ENCODE peak calls at places on chromosome 19, in ten cellular contexts. One of them, this sample, is unnamed.
A peak's percentile ranks its signal among the peaks of the same experiment; 100 is the strongest.

GRCh38 chr19:49436381-49437017 is 4.8 kb downstream of the SLC17A7 start:
- DNase-seq in GM23248: peak; percentile 54
- DNase-seq in tibial artery: no peak
- DNase-seq in Panc1: no peak
- DNase-seq in psoas muscle: no peak
- DNase-seq in DND-41: peak; percentile 32
- DNase-seq in heart right ventricle: no peak
- DNase-seq in heart left ventricle: no peak
- DNase-seq in IMR-90: no peak
- DNase-seq in fibroblast of lung: no peak
- DNase-seq in this sample: peak; percentile 67

GRCh38 chr19:11384778-11385129 is 640 bp upstream of the EPOR start:
- DNase-seq in GM23248: no peak
- DNase-seq in tibial artery: no peak
- DNase-seq in Panc1: no peak
- DNase-seq in psoas muscle: no peak
- DNase-seq in DND-41: no peak
- DNase-seq in heart right ventricle: no peak
- DNase-seq in heart left ventricle: no peak
- DNase-seq in IMR-90: no peak
- DNase-seq in fibroblast of lung: no peak
- DNase-seq in this sample: no peak

GRCh38 chr19:48645652-48646191 is at the start of gene CA11:
- DNase-seq in GM23248: peak; percentile 36
- DNase-seq in tibial artery: no peak
- DNase-seq in Panc1: no peak
- DNase-seq in psoas muscle: no peak
- DNase-seq in DND-41: no peak
- DNase-seq in heart right ventricle: no peak
- DNase-seq in heart left ventricle: no peak
- DNase-seq in IMR-90: no peak
- DNase-seq in fibroblast of lung: no peak
- DNase-seq in this sample: no peak

GRCh38 chr19:15587663-15588062 is 27.4 kb upstream of the CYP4F8 start:
- DNase-seq in GM23248: no peak
- DNase-seq in tibial artery: peak; percentile 49
- DNase-seq in Panc1: no peak
- DNase-seq in psoas muscle: no peak
- DNase-seq in DND-41: no peak
- DNase-seq in heart right ventricle: no peak
- DNase-seq in heart left ventricle: peak; percentile 73
- DNase-seq in IMR-90: no peak
- DNase-seq in fibroblast of lung: no peak
- DNase-seq in this sample: peak; percentile 65

GRCh38 chr19:30666301-30666803 is 294.2 kb downstream of the ZNF536 start:
- DNase-seq in GM23248: peak; percentile 64
- DNase-seq in tibial artery: peak; percentile 35
- DNase-seq in Panc1: peak; percentile 25
- DNase-seq in psoas muscle: peak; percentile 64
- DNase-seq in DND-41: peak; percentile 56
- DNase-seq in heart right ventricle: peak; percentile 42
- DNase-seq in heart left ventricle: no peak
- DNase-seq in IMR-90: peak; percentile 13
- DNase-seq in fibroblast of lung: peak; percentile 28
- DNase-seq in this sample: peak; percentile 75

GRCh38 chr19:9854282-9854846 is 19.2 kb downstream of the PIN1 start:
- DNase-seq in GM23248: no peak
- DNase-seq in tibial artery: no peak
- DNase-seq in Panc1: no peak
- DNase-seq in psoas muscle: no peak
- DNase-seq in DND-41: no peak
- DNase-seq in heart right ventricle: no peak
- DNase-seq in heart left ventricle: no peak
- DNase-seq in IMR-90: no peak
- DNase-seq in fibroblast of lung: no peak
- DNase-seq in this sample: no peak

GRCh38 chr19:17757125-17757524 is 5.8 kb downstream of the FCHO1 start:
- DNase-seq in GM23248: peak; percentile 63
- DNase-seq in tibial artery: peak; percentile 49
- DNase-seq in Panc1: no peak
- DNase-seq in psoas muscle: no peak
- DNase-seq in DND-41: no peak
- DNase-seq in heart right ventricle: peak; percentile 76
- DNase-seq in heart left ventricle: peak; percentile 78
- DNase-seq in IMR-90: peak; percentile 50
- DNase-seq in fibroblast of lung: peak; percentile 38
- DNase-seq in this sample: peak; percentile 49

GRCh38 chr19:55591555-55591954 is 7.8 kb downstream of the FIZ1 start:
- DNase-seq in GM23248: no peak
- DNase-seq in tibial artery: no peak
- DNase-seq in Panc1: no peak
- DNase-seq in psoas muscle: peak; percentile 18
- DNase-seq in DND-41: no peak
- DNase-seq in heart right ventricle: no peak
- DNase-seq in heart left ventricle: no peak
- DNase-seq in IMR-90: no peak
- DNase-seq in fibroblast of lung: no peak
- DNase-seq in this sample: peak; percentile 11

GRCh38 chr19:32373614-32374295 is 28.3 kb downstream of the ZNF507 start:
- DNase-seq in GM23248: peak; percentile 99
- DNase-seq in tibial artery: peak; percentile 32
- DNase-seq in Panc1: peak; percentile 100
- DNase-seq in psoas muscle: no peak
- DNase-seq in DND-41: no peak
- DNase-seq in heart right ventricle: no peak
- DNase-seq in heart left ventricle: no peak
- DNase-seq in IMR-90: peak; percentile 100
- DNase-seq in fibroblast of lung: peak; percentile 99
- DNase-seq in this sample: no peak

GRCh38 chr19:12983561-12984142 is 11.6 kb upstream of the NFIX start:
- DNase-seq in GM23248: peak; percentile 87
- DNase-seq in tibial artery: peak; percentile 64
- DNase-seq in Panc1: peak; percentile 12
- DNase-seq in psoas muscle: peak; percentile 91
- DNase-seq in DND-41: peak; percentile 82
- DNase-seq in heart right ventricle: peak; percentile 85
- DNase-seq in heart left ventricle: peak; percentile 92
- DNase-seq in IMR-90: peak; percentile 70
- DNase-seq in fibroblast of lung: peak; percentile 73
- DNase-seq in this sample: peak; percentile 81

GRCh38 chr19:15010497-15011255 is 31.0 kb upstream of the SLC1A6 start:
- DNase-seq in GM23248: no peak
- DNase-seq in tibial artery: no peak
- DNase-seq in Panc1: no peak
- DNase-seq in psoas muscle: peak; percentile 50
- DNase-seq in DND-41: no peak
- DNase-seq in heart right ventricle: no peak
- DNase-seq in heart left ventricle: no peak
- DNase-seq in IMR-90: no peak
- DNase-seq in fibroblast of lung: no peak
- DNase-seq in this sample: no peak

GRCh38 chr19:49749055-49749716 is 13.9 kb downstream of the TSKS start:
- DNase-seq in GM23248: peak; percentile 57
- DNase-seq in tibial artery: no peak
- DNase-seq in Panc1: no peak
- DNase-seq in psoas muscle: no peak
- DNase-seq in DND-41: no peak
- DNase-seq in heart right ventricle: no peak
- DNase-seq in heart left ventricle: no peak
- DNase-seq in IMR-90: peak; percentile 37
- DNase-seq in fibroblast of lung: peak; percentile 28
- DNase-seq in this sample: no peak

GRCh38 chr19:35991731-35992450 is 3.1 kb upstream of the SDHAF1 start:
- DNase-seq in GM23248: peak; percentile 16
- DNase-seq in tibial artery: no peak
- DNase-seq in Panc1: no peak
- DNase-seq in psoas muscle: no peak
- DNase-seq in DND-41: no peak
- DNase-seq in heart right ventricle: no peak
- DNase-seq in heart left ventricle: no peak
- DNase-seq in IMR-90: no peak
- DNase-seq in fibroblast of lung: no peak
- DNase-seq in this sample: no peak

GRCh38 chr19:17264641-17264979 is at the start of gene USHBP1:
- DNase-seq in GM23248: no peak
- DNase-seq in tibial artery: no peak
- DNase-seq in Panc1: no peak
- DNase-seq in psoas muscle: peak; percentile 60
- DNase-seq in DND-41: no peak
- DNase-seq in heart right ventricle: peak; percentile 56
- DNase-seq in heart left ventricle: no peak
- DNase-seq in IMR-90: no peak
- DNase-seq in fibroblast of lung: no peak
- DNase-seq in this sample: peak; percentile 64

GRCh38 chr19:9673912-9674668 is 810 bp downstream of the ZNF562 start:
- DNase-seq in GM23248: peak; percentile 34
- DNase-seq in tibial artery: no peak
- DNase-seq in Panc1: peak; percentile 5
- DNase-seq in psoas muscle: no peak
- DNase-seq in DND-41: no peak
- DNase-seq in heart right ventricle: no peak
- DNase-seq in heart left ventricle: no peak
- DNase-seq in IMR-90: peak; percentile 5
- DNase-seq in fibroblast of lung: no peak
- DNase-seq in this sample: no peak

GRCh38 chr19:38695832-38696732 is 48.2 kb downstream of the CAPN12 start:
- DNase-seq in GM23248: no peak
- DNase-seq in tibial artery: no peak
- DNase-seq in Panc1: no peak
- DNase-seq in psoas muscle: no peak
- DNase-seq in DND-41: no peak
- DNase-seq in heart right ventricle: no peak
- DNase-seq in heart left ventricle: no peak
- DNase-seq in IMR-90: no peak
- DNase-seq in fibroblast of lung: no peak
- DNase-seq in this sample: no peak
- H3K27ac ChIP-seq in GM23248: peak overlapping the region; percentile 94
- H3K27ac ChIP-seq in tibial artery: peak overlapping the region; percentile 91
- H3K27ac ChIP-seq in Panc1: peak overlapping the region; percentile 98
- H3K27ac ChIP-seq in psoas muscle: peak overlapping the region; percentile 98
- H3K27ac ChIP-seq in DND-41: no peak overlapping the region
- H3K27ac ChIP-seq in heart right ventricle: peak overlapping the region; percentile 90
- H3K27ac ChIP-seq in heart left ventricle: peak overlapping the region; percentile 93
- H3K27ac ChIP-seq in IMR-90: no peak overlapping the region
- H3K27ac ChIP-seq in fibroblast of lung: no peak overlapping the region
- H3K27ac ChIP-seq in this sample: peak overlapping the region; percentile 31

DNA sequence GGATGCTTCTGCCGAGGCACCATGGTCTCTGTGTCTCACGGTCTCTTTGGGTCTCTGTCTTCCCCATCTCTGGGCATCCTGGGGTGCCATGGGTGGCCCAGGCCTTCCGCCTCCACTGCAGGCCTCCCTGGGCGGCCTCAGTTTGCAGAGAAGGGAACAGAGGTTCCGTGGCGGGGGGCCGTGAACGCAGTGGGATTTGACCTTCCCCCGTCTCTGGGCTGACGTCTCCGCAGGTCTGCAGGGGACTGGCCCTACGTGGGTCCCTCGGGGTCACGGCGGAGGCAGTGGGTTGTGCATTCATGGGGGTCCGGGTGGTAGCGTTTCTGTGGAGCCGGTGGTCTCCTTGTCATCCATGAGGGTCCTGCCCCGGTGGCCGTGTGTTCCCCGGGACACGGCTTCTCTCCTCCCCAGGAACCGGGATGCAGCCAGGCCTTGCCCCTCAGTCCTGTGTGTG is 4.6 kb downstream of the EFNA2 start:
- DNase-seq in GM23248: no peak
- DNase-seq in tibial artery: no peak
- DNase-seq in Panc1: no peak
- DNase-seq in psoas muscle: no peak
- DNase-seq in DND-41: no peak
- DNase-seq in heart right ventricle: no peak
- DNase-seq in heart left ventricle: no peak
- DNase-seq in IMR-90: no peak
- DNase-seq in fibroblast of lung: no peak
- DNase-seq in this sample: no peak
- H3K4me1 ChIP-seq in GM23248: no peaks in the 10 kb centered on the region
- H3K4me1 ChIP-seq in tibial artery: peaks cover 25% of the 10 kb centered on the region
- H3K4me1 ChIP-seq in Panc1: peaks cover 16% of the 10 kb centered on the region
- H3K4me1 ChIP-seq in psoas muscle: peaks cover 5% of the 10 kb centered on the region
- H3K4me1 ChIP-seq in DND-41: no peaks in the 10 kb centered on the region
- H3K4me1 ChIP-seq in heart right ventricle: peaks cover 16% of the 10 kb centered on the region
- H3K4me1 ChIP-seq in heart left ventricle: no peaks in the 10 kb centered on the region
- H3K4me1 ChIP-seq in IMR-90: peaks cover under 1% of the 10 kb centered on the region
- H3K4me1 ChIP-seq in fibroblast of lung: no peaks in the 10 kb centered on the region
- H3K4me1 ChIP-seq in this sample: no peaks in the 10 kb centered on the region

GRCh38 chr19:58477871-58478270 is 1.7 kb downstream of the ZNF446 start:
- DNase-seq in GM23248: no peak
- DNase-seq in tibial artery: no peak
- DNase-seq in Panc1: no peak
- DNase-seq in psoas muscle: no peak
- DNase-seq in DND-41: no peak
- DNase-seq in heart right ventricle: no peak
- DNase-seq in heart left ventricle: no peak
- DNase-seq in IMR-90: no peak
- DNase-seq in fibroblast of lung: no peak
- DNase-seq in this sample: no peak

GRCh38 chr19:58474997-58475713 is 997 bp upstream of the ZNF446 start:
- DNase-seq in GM23248: no peak
- DNase-seq in tibial artery: no peak
- DNase-seq in Panc1: no peak
- DNase-seq in psoas muscle: no peak
- DNase-seq in DND-41: no peak
- DNase-seq in heart right ventricle: no peak
- DNase-seq in heart left ventricle: no peak
- DNase-seq in IMR-90: no peak
- DNase-seq in fibroblast of lung: no peak
- DNase-seq in this sample: no peak

GRCh38 chr19:58476498-58477015 is 405 bp downstream of the ZNF446 start:
- DNase-seq in GM23248: peak; percentile 80
- DNase-seq in tibial artery: no peak
- DNase-seq in Panc1: no peak
- DNase-seq in psoas muscle: no peak
- DNase-seq in DND-41: peak; percentile 33
- DNase-seq in heart right ventricle: no peak
- DNase-seq in heart left ventricle: no peak
- DNase-seq in IMR-90: no peak
- DNase-seq in fibroblast of lung: no peak
- DNase-seq in this sample: no peak

GRCh38 chr19:58475714-58476497 is at the start of gene ZNF446:
- DNase-seq in GM23248: peak; percentile 99
- DNase-seq in tibial artery: peak; percentile 99
- DNase-seq in Panc1: peak; percentile 94
- DNase-seq in psoas muscle: peak; percentile 97
- DNase-seq in DND-41: peak; percentile 99
- DNase-seq in heart right ventricle: peak; percentile 93
- DNase-seq in heart left ventricle: peak; percentile 96
- DNase-seq in IMR-90: peak; percentile 94
- DNase-seq in fibroblast of lung: peak; percentile 98
- DNase-seq in this sample: peak; percentile 98

GRCh38 chr19:58477130-58477529 is 978 bp downstream of the ZNF446 start:
- DNase-seq in GM23248: no peak
- DNase-seq in tibial artery: no peak
- DNase-seq in Panc1: no peak
- DNase-seq in psoas muscle: no peak
- DNase-seq in DND-41: no peak
- DNase-seq in heart right ventricle: no peak
- DNase-seq in heart left ventricle: no peak
- DNase-seq in IMR-90: no peak
- DNase-seq in fibroblast of lung: no peak
- DNase-seq in this sample: no peak
- H3K27ac ChIP-seq in GM23248: peak overlapping the region; percentile 94
- H3K27ac ChIP-seq in tibial artery: peak overlapping the region; percentile 87
- H3K27ac ChIP-seq in Panc1: peak overlapping the region; percentile 92
- H3K27ac ChIP-seq in psoas muscle: peak overlapping the region; percentile 89
- H3K27ac ChIP-seq in DND-41: peak overlapping the region; percentile 92
- H3K27ac ChIP-seq in heart right ventricle: peak overlapping the region; percentile 88
- H3K27ac ChIP-seq in heart left ventricle: peak overlapping the region; percentile 91
- H3K27ac ChIP-seq in IMR-90: peak overlapping the region; percentile 88
- H3K27ac ChIP-seq in fibroblast of lung: peak overlapping the region; percentile 98
- H3K27ac ChIP-seq in this sample: peak overlapping the region; percentile 89

GRCh38 chr19:47510516-47511127 is 4.2 kb downstream of the NAPA start:
- DNase-seq in GM23248: no peak
- DNase-seq in tibial artery: no peak
- DNase-seq in Panc1: no peak
- DNase-seq in psoas muscle: peak; percentile 42
- DNase-seq in DND-41: no peak
- DNase-seq in heart right ventricle: no peak
- DNase-seq in heart left ventricle: peak; percentile 28
- DNase-seq in IMR-90: no peak
- DNase-seq in fibroblast of lung: no peak
- DNase-seq in this sample: no peak
- H3K4me1 ChIP-seq in GM23248: peaks cover 31% of the 10 kb centered on the region
- H3K4me1 ChIP-seq in tibial artery: peaks cover 81% of the 10 kb centered on the region
- H3K4me1 ChIP-seq in Panc1: peaks cover 22% of the 10 kb centered on the region
- H3K4me1 ChIP-seq in psoas muscle: peaks cover 80% of the 10 kb centered on the region
- H3K4me1 ChIP-seq in DND-41: peaks cover 28% of the 10 kb centered on the region
- H3K4me1 ChIP-seq in heart right ventricle: peaks cover 90% of the 10 kb centered on the region
- H3K4me1 ChIP-seq in heart left ventricle: peaks cover 69% of the 10 kb centered on the region
- H3K4me1 ChIP-seq in IMR-90: peaks cover 18% of the 10 kb centered on the region
- H3K4me1 ChIP-seq in fibroblast of lung: peaks cover 31% of the 10 kb centered on the region
- H3K4me1 ChIP-seq in this sample: peaks cover 49% of the 10 kb centered on the region

This sample was measured in right cardiac atrium.